ENCODE peak calls at places on chromosomes 6 and 20, in seven cellular contexts. E is GM13977; N is stimulated activated CD4-positive, alpha-beta T cell treated with anti-CD3 and anti-CD28 coated beads, TNF-alpha, amount 100 ng/mL, for 1 hour; R is DMS 273 treated with DMSO at 0.1 percent for 48 hours; L is renal cortical epithelial cell; B is nephron progenitor cell; H is Ammon's horn. G is an unnamed sample.

GRCh38 chr6:35320031-35320410 is 22.3 kb upstream of the PPARD start:
- DNase-seq in E (no peak), N (no peak), R (no peak), L (no peak), B (no peak), H (no peak), G (no peak)

GRCh38 chr6:46014054-46014453 is 1.6 kb downstream of the CLIC5 start:
- DNase-seq in E (no peak), N (no peak), R (no peak), L (no peak), B (no peak), H (no peak), G (no peak)

GRCh38 chr20:63135411-63135810 is 80.5 kb downstream of the YTHDF1 start:
- DNase-seq in E (no peak), N (no peak), R (no peak), L (no peak), B (no peak), H (no peak), G (no peak)

GRCh38 chr6:7897461-7898192 is 13.0 kb downstream of the TXNDC5 start:
- DNase-seq in E (peak), N (no peak), R (no peak), L (no peak), B (no peak), H (no peak), G (peak)

GRCh38 chr6:10389739-10390494 is 25.0 kb downstream of the TFAP2A start:
- DNase-seq in E (no peak), N (no peak), R (no peak), L (no peak), B (peak), H (no peak), G (no peak)

GRCh38 chr20:50913976-50914375 is 17.3 kb downstream of the ADNP start:
- DNase-seq in E (no peak), N (no peak), R (peak), L (peak), B (no peak), H (no peak), G (no peak)

GRCh38 chr20:51536116-51537069 is 6.1 kb downstream of the NFATC2 start:
- DNase-seq in E (no peak), N (no peak), R (no peak), L (no peak), B (no peak), H (no peak), G (no peak)

GRCh38 chr6:42141603-42142117 is 760 bp downstream of the C6orf132 start:
- DNase-seq in E (no peak), N (no peak), R (no peak), L (no peak), B (no peak), H (no peak), G (no peak)

GRCh38 chr20:38165089-38165965 is at the start of gene TGM2:
- DNase-seq in E (peak), N (peak), R (no peak), L (peak), B (peak), H (peak), G (peak)

GRCh38 chr20:37225146-37225545 is 36.5 kb downstream of the GHRH start:
- DNase-seq in E (no peak), N (no peak), R (no peak), L (no peak), B (no peak), H (no peak), G (no peak)

GRCh38 chr6:42179956-42180335 is 6.8 kb downstream of the GUCA1A start:
- DNase-seq in E (no peak), N (no peak), R (no peak), L (no peak), B (no peak), H (no peak), G (no peak)

GRCh38 chr6:69179681-69180080 is 544.6 kb downstream of the ADGRB3 start:
- DNase-seq in E (no peak), N (no peak), R (no peak), L (peak), B (no peak), H (no peak), G (peak)

GRCh38 chr20:32396656-32397160 is 38.6 kb downstream of the ASXL1 start:
- DNase-seq in E (no peak), N (no peak), R (no peak), L (no peak), B (no peak), H (no peak), G (no peak)

GRCh38 chr20:17227669-17228623 is 1.1 kb downstream of the PCSK2 start:
- DNase-seq in E (no peak), N (no peak), R (no peak), L (peak), B (peak), H (no peak), G (no peak)

GRCh38 chr6:112956696-112957525 is 609.8 kb downstream of the RFPL4B start:
- DNase-seq in E (no peak), N (no peak), R (no peak), L (peak), B (peak), H (no peak), G (no peak)

GRCh38 chr20:35306931-35307517 is 14.8 kb upstream of the FAM83C start:
- DNase-seq in E (no peak), N (no peak), R (peak), L (peak), B (peak), H (peak), G (peak)

GRCh38 chr6:139698526-139699182 is 324.2 kb upstream of the CITED2 start:
- DNase-seq in E (no peak), N (no peak), R (no peak), L (peak), B (no peak), H (no peak), G (no peak)

G was measured in MM.1S.